ENCODE peak calls at places on chromosomes 11 and 22, in eight cellular contexts. One of them, this sample, is unnamed.

GRCh38 chr11:90148900-90149299 is 14.4 kb downstream of the NAALAD2 start:
- DNase-seq in NCI-H2171: no peak
- DNase-seq in Right ventricle myocardium inferior: no peak
- DNase-seq in body of pancreas: no peak
- DNase-seq in NCI-H1417: no peak
- DNase-seq in stimulated activated CD4-positive, alpha-beta T cell treated with anti-CD3 and anti-CD28 coated beads, Interleukin-4, amount 100 ng/mL, for 1 hour: no peak
- DNase-seq in NCI-H1092 treated with DMSO at 0.1 percent for 48 hours: no peak
- DNase-seq in MV-4-11: no peak
- DNase-seq in this sample: no peak

GRCh38 chr11:64313491-64314145 is 3.7 kb downstream of the TRMT112 start:
- DNase-seq in Right ventricle myocardium inferior: peak; percentile 85
- DNase-seq in MV-4-11: peak; percentile 79
- DNase-seq in NCI-H2171: no peak
- DNase-seq in stimulated activated CD4-positive, alpha-beta T cell treated with anti-CD3 and anti-CD28 coated beads, Interleukin-4, amount 100 ng/mL, for 1 hour: no peak
- DNase-seq in body of pancreas: no peak
- DNase-seq in NCI-H1417: no peak
- DNase-seq in NCI-H1092 treated with DMSO at 0.1 percent for 48 hours: no peak
- DNase-seq in this sample: no peak

GRCh38 chr22:48919187-48919590 is 908.5 kb downstream of the BRD1 start:
- DNase-seq in body of pancreas: no peak
- DNase-seq in stimulated activated CD4-positive, alpha-beta T cell treated with anti-CD3 and anti-CD28 coated beads, Interleukin-4, amount 100 ng/mL, for 1 hour: no peak
- DNase-seq in MV-4-11: no peak
- DNase-seq in Right ventricle myocardium inferior: no peak
- DNase-seq in NCI-H1092 treated with DMSO at 0.1 percent for 48 hours: peak; percentile 49
- DNase-seq in NCI-H2171: peak; percentile 86
- DNase-seq in NCI-H1417: peak; percentile 3
- DNase-seq in this sample: no peak

GRCh38 chr11:2387266-2387982 is 10.3 kb downstream of the CD81 start:
- DNase-seq in MV-4-11: peak; percentile 45
- DNase-seq in Right ventricle myocardium inferior: no peak
- DNase-seq in NCI-H1417: peak; percentile 42
- DNase-seq in stimulated activated CD4-positive, alpha-beta T cell treated with anti-CD3 and anti-CD28 coated beads, Interleukin-4, amount 100 ng/mL, for 1 hour: no peak
- DNase-seq in NCI-H2171: no peak
- DNase-seq in NCI-H1092 treated with DMSO at 0.1 percent for 48 hours: no peak
- DNase-seq in body of pancreas: no peak
- DNase-seq in this sample: no peak

GRCh38 chr11:130159657-130160459 is at the start of gene ST14:
- DNase-seq in Right ventricle myocardium inferior: peak; percentile 85
- DNase-seq in MV-4-11: peak; percentile 23
- DNase-seq in body of pancreas: peak; percentile 88
- DNase-seq in NCI-H2171: peak; percentile 3
- DNase-seq in stimulated activated CD4-positive, alpha-beta T cell treated with anti-CD3 and anti-CD28 coated beads, Interleukin-4, amount 100 ng/mL, for 1 hour: no peak
- DNase-seq in NCI-H1092 treated with DMSO at 0.1 percent for 48 hours: no peak
- DNase-seq in NCI-H1417: peak; percentile 70
- DNase-seq in this sample: peak; percentile 18

GRCh38 chr11:116033931-116034553 is 529.8 kb upstream of the CADM1 start:
- DNase-seq in Right ventricle myocardium inferior: no peak
- DNase-seq in body of pancreas: no peak
- DNase-seq in NCI-H1417: peak; percentile 94
- DNase-seq in NCI-H2171: peak; percentile 17
- DNase-seq in stimulated activated CD4-positive, alpha-beta T cell treated with anti-CD3 and anti-CD28 coated beads, Interleukin-4, amount 100 ng/mL, for 1 hour: no peak
- DNase-seq in NCI-H1092 treated with DMSO at 0.1 percent for 48 hours: peak; percentile 98
- DNase-seq in MV-4-11: peak; percentile 10
- DNase-seq in this sample: no peak

GRCh38 chr22:37273126-37273845 is 9.0 kb upstream of the CYTH4 start:
- DNase-seq in MV-4-11: peak; percentile 74
- DNase-seq in stimulated activated CD4-positive, alpha-beta T cell treated with anti-CD3 and anti-CD28 coated beads, Interleukin-4, amount 100 ng/mL, for 1 hour: no peak
- DNase-seq in NCI-H1417: no peak
- DNase-seq in Right ventricle myocardium inferior: no peak
- DNase-seq in body of pancreas: no peak
- DNase-seq in NCI-H1092 treated with DMSO at 0.1 percent for 48 hours: no peak
- DNase-seq in NCI-H2171: no peak
- DNase-seq in this sample: no peak

GRCh38 chr11:75800728-75801361 is 14.2 kb upstream of the UVRAG start:
- DNase-seq in NCI-H1092 treated with DMSO at 0.1 percent for 48 hours: no peak
- DNase-seq in NCI-H1417: no peak
- DNase-seq in body of pancreas: no peak
- DNase-seq in Right ventricle myocardium inferior: no peak
- DNase-seq in MV-4-11: no peak
- DNase-seq in stimulated activated CD4-positive, alpha-beta T cell treated with anti-CD3 and anti-CD28 coated beads, Interleukin-4, amount 100 ng/mL, for 1 hour: no peak
- DNase-seq in NCI-H2171: no peak
- DNase-seq in this sample: no peak

GRCh38 chr11:57469268-57469667 is 8.9 kb downstream of the RTN4RL2 start:
- DNase-seq in NCI-H1417: no peak
- DNase-seq in NCI-H2171: no peak
- DNase-seq in NCI-H1092 treated with DMSO at 0.1 percent for 48 hours: no peak
- DNase-seq in Right ventricle myocardium inferior: no peak
- DNase-seq in stimulated activated CD4-positive, alpha-beta T cell treated with anti-CD3 and anti-CD28 coated beads, Interleukin-4, amount 100 ng/mL, for 1 hour: no peak
- DNase-seq in MV-4-11: no peak
- DNase-seq in body of pancreas: no peak
- DNase-seq in this sample: no peak

GRCh38 chr11:28384418-28384817 is 276.2 kb downstream of the METTL15 start:
- DNase-seq in MV-4-11: peak; percentile 93
- DNase-seq in NCI-H1417: no peak
- DNase-seq in body of pancreas: no peak
- DNase-seq in Right ventricle myocardium inferior: no peak
- DNase-seq in NCI-H1092 treated with DMSO at 0.1 percent for 48 hours: no peak
- DNase-seq in NCI-H2171: no peak
- DNase-seq in stimulated activated CD4-positive, alpha-beta T cell treated with anti-CD3 and anti-CD28 coated beads, Interleukin-4, amount 100 ng/mL, for 1 hour: no peak
- DNase-seq in this sample: no peak

GRCh38 chr11:119094816-119095065 is 6.9 kb downstream of the DPAGT1 start:
- DNase-seq in body of pancreas: peak; percentile 91
- DNase-seq in NCI-H1092 treated with DMSO at 0.1 percent for 48 hours: no peak
- DNase-seq in NCI-H2171: no peak
- DNase-seq in NCI-H1417: no peak
- DNase-seq in stimulated activated CD4-positive, alpha-beta T cell treated with anti-CD3 and anti-CD28 coated beads, Interleukin-4, amount 100 ng/mL, for 1 hour: peak; percentile 57
- DNase-seq in Right ventricle myocardium inferior: peak; percentile 93
- DNase-seq in MV-4-11: no peak
- DNase-seq in this sample: peak; percentile 52

GRCh38 chr11:61700221-61700620 is 20.0 kb downstream of the DAGLA start:
- DNase-seq in MV-4-11: peak; percentile 86
- DNase-seq in Right ventricle myocardium inferior: no peak
- DNase-seq in NCI-H1092 treated with DMSO at 0.1 percent for 48 hours: no peak
- DNase-seq in body of pancreas: peak; percentile 89
- DNase-seq in stimulated activated CD4-positive, alpha-beta T cell treated with anti-CD3 and anti-CD28 coated beads, Interleukin-4, amount 100 ng/mL, for 1 hour: no peak
- DNase-seq in NCI-H1417: peak; percentile 81
- DNase-seq in NCI-H2171: no peak
- DNase-seq in this sample: no peak

GRCh38 chr22:38029901-38030300 is 27.3 kb upstream of the PICK1 start:
- DNase-seq in Right ventricle myocardium inferior: no peak
- DNase-seq in NCI-H2171: no peak
- DNase-seq in stimulated activated CD4-positive, alpha-beta T cell treated with anti-CD3 and anti-CD28 coated beads, Interleukin-4, amount 100 ng/mL, for 1 hour: no peak
- DNase-seq in body of pancreas: no peak
- DNase-seq in NCI-H1092 treated with DMSO at 0.1 percent for 48 hours: no peak
- DNase-seq in MV-4-11: no peak
- DNase-seq in NCI-H1417: no peak
- DNase-seq in this sample: no peak

GRCh38 chr22:31944700-31945477 is 554 bp downstream of the YWHAH start:
- DNase-seq in NCI-H1092 treated with DMSO at 0.1 percent for 48 hours: peak; percentile 30
- DNase-seq in MV-4-11: no peak
- DNase-seq in body of pancreas: no peak
- DNase-seq in NCI-H1417: peak; percentile 67
- DNase-seq in NCI-H2171: no peak
- DNase-seq in stimulated activated CD4-positive, alpha-beta T cell treated with anti-CD3 and anti-CD28 coated beads, Interleukin-4, amount 100 ng/mL, for 1 hour: peak; percentile 49
- DNase-seq in Right ventricle myocardium inferior: peak; percentile 77
- DNase-seq in this sample: no peak

GRCh38 chr11:3146612-3147256 is 18.4 kb downstream of the OSBPL5 start:
- DNase-seq in MV-4-11: no peak
- DNase-seq in NCI-H2171: no peak
- DNase-seq in stimulated activated CD4-positive, alpha-beta T cell treated with anti-CD3 and anti-CD28 coated beads, Interleukin-4, amount 100 ng/mL, for 1 hour: no peak
- DNase-seq in Right ventricle myocardium inferior: no peak
- DNase-seq in NCI-H1417: no peak
- DNase-seq in body of pancreas: no peak
- DNase-seq in NCI-H1092 treated with DMSO at 0.1 percent for 48 hours: no peak
- DNase-seq in this sample: no peak

GRCh38 chr22:25066861-25067435 is 114.4 kb downstream of the KIAA1671 start:
- DNase-seq in NCI-H1417: no peak
- DNase-seq in Right ventricle myocardium inferior: no peak
- DNase-seq in NCI-H2171: no peak
- DNase-seq in stimulated activated CD4-positive, alpha-beta T cell treated with anti-CD3 and anti-CD28 coated beads, Interleukin-4, amount 100 ng/mL, for 1 hour: no peak
- DNase-seq in body of pancreas: no peak
- DNase-seq in NCI-H1092 treated with DMSO at 0.1 percent for 48 hours: no peak
- DNase-seq in MV-4-11: no peak
- DNase-seq in this sample: no peak

GRCh38 chr11:57457643-57458023 is 2.7 kb upstream of the RTN4RL2 start:
- DNase-seq in NCI-H1092 treated with DMSO at 0.1 percent for 48 hours: no peak
- DNase-seq in MV-4-11: no peak
- DNase-seq in Right ventricle myocardium inferior: no peak
- DNase-seq in NCI-H1417: no peak
- DNase-seq in stimulated activated CD4-positive, alpha-beta T cell treated with anti-CD3 and anti-CD28 coated beads, Interleukin-4, amount 100 ng/mL, for 1 hour: no peak
- DNase-seq in body of pancreas: no peak
- DNase-seq in NCI-H2171: no peak
- DNase-seq in this sample: no peak

GRCh38 chr22:42299586-42300285 is 29.3 kb upstream of the TCF20 start:
- DNase-seq in body of pancreas: no peak
- DNase-seq in NCI-H1092 treated with DMSO at 0.1 percent for 48 hours: no peak
- DNase-seq in NCI-H1417: peak; percentile 19
- DNase-seq in NCI-H2171: no peak
- DNase-seq in Right ventricle myocardium inferior: no peak
- DNase-seq in stimulated activated CD4-positive, alpha-beta T cell treated with anti-CD3 and anti-CD28 coated beads, Interleukin-4, amount 100 ng/mL, for 1 hour: peak; percentile 53
- DNase-seq in MV-4-11: peak; percentile 62
- DNase-seq in this sample: peak; percentile 23

GRCh38 chr11:66317322-66317765 is 500 bp upstream of the CD248 start:
- DNase-seq in MV-4-11: no peak
- DNase-seq in stimulated activated CD4-positive, alpha-beta T cell treated with anti-CD3 and anti-CD28 coated beads, Interleukin-4, amount 100 ng/mL, for 1 hour: peak; percentile 46
- DNase-seq in NCI-H2171: no peak
- DNase-seq in Right ventricle myocardium inferior: peak; percentile 73
- DNase-seq in body of pancreas: no peak
- DNase-seq in NCI-H1092 treated with DMSO at 0.1 percent for 48 hours: no peak
- DNase-seq in NCI-H1417: no peak
- DNase-seq in this sample: peak; percentile 61

GRCh38 chr11:5489571-5490357 is 1.3 kb downstream of the OR52D1 start:
- DNase-seq in NCI-H1417: no peak
- DNase-seq in MV-4-11: no peak
- DNase-seq in NCI-H1092 treated with DMSO at 0.1 percent for 48 hours: no peak
- DNase-seq in stimulated activated CD4-positive, alpha-beta T cell treated with anti-CD3 and anti-CD28 coated beads, Interleukin-4, amount 100 ng/mL, for 1 hour: no peak
- DNase-seq in body of pancreas: no peak
- DNase-seq in Right ventricle myocardium inferior: no peak
- DNase-seq in NCI-H2171: no peak
- DNase-seq in this sample: no peak

GRCh38 chr11:10937416-10937815 is 79.6 kb upstream of the ZBED5 start:
- DNase-seq in stimulated activated CD4-positive, alpha-beta T cell treated with anti-CD3 and anti-CD28 coated beads, Interleukin-4, amount 100 ng/mL, for 1 hour: no peak
- DNase-seq in body of pancreas: no peak
- DNase-seq in NCI-H2171: no peak
- DNase-seq in NCI-H1417: no peak
- DNase-seq in NCI-H1092 treated with DMSO at 0.1 percent for 48 hours: no peak
- DNase-seq in Right ventricle myocardium inferior: no peak
- DNase-seq in MV-4-11: peak; percentile 79
- DNase-seq in this sample: no peak

GRCh38 chr22:25643232-25644000 is 78.9 kb downstream of the GRK3 start:
- DNase-seq in stimulated activated CD4-positive, alpha-beta T cell treated with anti-CD3 and anti-CD28 coated beads, Interleukin-4, amount 100 ng/mL, for 1 hour: no peak
- DNase-seq in body of pancreas: no peak
- DNase-seq in NCI-H1417: peak; percentile 33
- DNase-seq in Right ventricle myocardium inferior: no peak
- DNase-seq in MV-4-11: no peak
- DNase-seq in NCI-H1092 treated with DMSO at 0.1 percent for 48 hours: no peak
- DNase-seq in NCI-H2171: no peak
- DNase-seq in this sample: no peak

GRCh38 chr11:123135863-123136446 is 59.1 kb downstream of the CLMP start:
- DNase-seq in stimulated activated CD4-positive, alpha-beta T cell treated with anti-CD3 and anti-CD28 coated beads, Interleukin-4, amount 100 ng/mL, for 1 hour: no peak
- DNase-seq in NCI-H1417: no peak
- DNase-seq in NCI-H2171: no peak
- DNase-seq in Right ventricle myocardium inferior: no peak
- DNase-seq in body of pancreas: no peak
- DNase-seq in NCI-H1092 treated with DMSO at 0.1 percent for 48 hours: no peak
- DNase-seq in MV-4-11: no peak
- DNase-seq in this sample: no peak

GRCh38 chr22:40122792-40123191 is 54.9 kb upstream of the TNRC6B start:
- DNase-seq in Right ventricle myocardium inferior: no peak
- DNase-seq in NCI-H2171: no peak
- DNase-seq in MV-4-11: no peak
- DNase-seq in body of pancreas: no peak
- DNase-seq in NCI-H1417: no peak
- DNase-seq in stimulated activated CD4-positive, alpha-beta T cell treated with anti-CD3 and anti-CD28 coated beads, Interleukin-4, amount 100 ng/mL, for 1 hour: no peak
- DNase-seq in NCI-H1092 treated with DMSO at 0.1 percent for 48 hours: no peak
- DNase-seq in this sample: no peak

GRCh38 chr22:29062286-29062949 is 787 bp upstream of the C22orf31 start:
- DNase-seq in Right ventricle myocardium inferior: no peak
- DNase-seq in MV-4-11: no peak
- DNase-seq in NCI-H1417: no peak
- DNase-seq in NCI-H1092 treated with DMSO at 0.1 percent for 48 hours: no peak
- DNase-seq in stimulated activated CD4-positive, alpha-beta T cell treated with anti-CD3 and anti-CD28 coated beads, Interleukin-4, amount 100 ng/mL, for 1 hour: no peak
- DNase-seq in body of pancreas: no peak
- DNase-seq in NCI-H2171: no peak
- DNase-seq in this sample: no peak

GRCh38 chr11:42957831-42958230 is 354.0 kb upstream of the API5 start:
- DNase-seq in body of pancreas: no peak
- DNase-seq in NCI-H1417: no peak
- DNase-seq in stimulated activated CD4-positive, alpha-beta T cell treated with anti-CD3 and anti-CD28 coated beads, Interleukin-4, amount 100 ng/mL, for 1 hour: no peak
- DNase-seq in MV-4-11: no peak
- DNase-seq in NCI-H1092 treated with DMSO at 0.1 percent for 48 hours: no peak
- DNase-seq in NCI-H2171: no peak
- DNase-seq in Right ventricle myocardium inferior: no peak
- DNase-seq in this sample: no peak

GRCh38 chr22:19991645-19992451 is 24.8 kb downstream of the ARVCF start:
- DNase-seq in MV-4-11: no peak
- DNase-seq in NCI-H1092 treated with DMSO at 0.1 percent for 48 hours: no peak
- DNase-seq in Right ventricle myocardium inferior: peak; percentile 72
- DNase-seq in NCI-H2171: no peak
- DNase-seq in NCI-H1417: no peak
- DNase-seq in body of pancreas: no peak
- DNase-seq in stimulated activated CD4-positive, alpha-beta T cell treated with anti-CD3 and anti-CD28 coated beads, Interleukin-4, amount 100 ng/mL, for 1 hour: no peak
- DNase-seq in this sample: no peak

This sample was measured in activated naive CD8-positive, alpha-beta T cell treated with anti-CD3 and anti-CD28 coated beads for 36 hours.